ENCODE peak calls at places on chromosomes 5 and 9, in eight cellular contexts. C is stimulated activated CD8-positive, alpha-beta memory T cell treated with anti-CD3 and anti-CD28 coated beads, Interleukin-15, amount 100 ng/mL, for 1 hour; T is H9; I is NCI-H2029; O is KG1; Q is NCI-H1417; W is DMS 273 treated with DMSO at 0.1 percent for 48 hours; H is DMS153. Z is an unnamed sample.

GRCh38 chr5:78808380-78808779 is 159.8 kb upstream of the LHFPL2 start:
- DNase-seq in T (no peak), C (no peak), H (no peak), O (no peak), Q (no peak), I (no peak), W (no peak), Z (no peak)

GRCh38 chr9:27485158-27485557 is 38.9 kb upstream of the IFNK start:
- DNase-seq in C (no peak), H (no peak), O (no peak), W (no peak), Q (no peak), I (no peak), T (no peak), Z (no peak)

GRCh38 chr5:88889165-88890069 is 6.4 kb upstream of the MEF2C start:
- DNase-seq in T (peak; percentile 70), Q (no peak), W (no peak), O (peak; percentile 36), H (no peak), C (no peak), I (no peak), Z (peak; percentile 81)

GRCh38 chr5:38207343-38207742 is 51.0 kb upstream of the EGFLAM start:
- DNase-seq in O (no peak), H (no peak), T (peak; percentile 37), C (no peak), W (no peak), Q (no peak), I (no peak), Z (no peak)

GRCh38 chr5:133336969-133337410 is 275.4 kb downstream of the FSTL4 start:
- DNase-seq in I (no peak), W (no peak), T (no peak), Q (no peak), H (no peak), C (no peak), O (no peak), Z (no peak)

GRCh38 chr9:3181049-3181953 is 337.4 kb upstream of the PUM3 start:
- DNase-seq in Q (peak; percentile 81), T (peak; percentile 86), H (peak; percentile 84), O (no peak), W (peak; percentile 65), C (no peak), I (peak; percentile 26), Z (no peak)

GRCh38 chr9:131206495-131206894 is 69.8 kb downstream of the FAM78A start:
- DNase-seq in H (no peak), C (no peak), T (no peak), I (no peak), O (no peak), W (no peak), Q (no peak), Z (no peak)

GRCh38 chr9:129798973-129799372 is 4.0 kb upstream of the TOR1B start:
- DNase-seq in Q (no peak), I (no peak), T (no peak), H (no peak), C (no peak), O (no peak), W (no peak), Z (no peak)

GRCh38 chr5:148238395-148238794 is at the start of gene MARCOL:
- DNase-seq in I (no peak), H (no peak), O (no peak), T (no peak), W (no peak), C (no peak), Q (no peak), Z (no peak)

GRCh38 chr5:10332301-10332700 is 21.2 kb upstream of the MARCHF6 start:
- DNase-seq in H (no peak), W (no peak), C (no peak), Q (no peak), O (no peak), T (no peak), I (no peak), Z (no peak)

GRCh38 chr9:128696923-128697707 is 5.2 kb upstream of the PKN3 start:
- DNase-seq in T (peak; percentile 30), Q (no peak), C (no peak), O (no peak), H (no peak), W (no peak), I (no peak), Z (no peak)

GRCh38 chr5:13708432-13708831 is 236.1 kb downstream of the DNAH5 start:
- DNase-seq in H (no peak), T (no peak), C (no peak), I (no peak), Q (no peak), W (no peak), O (no peak), Z (no peak)

GRCh38 chr5:5886353-5886752 is 463.9 kb downstream of the ICE1 start:
- DNase-seq in H (no peak), O (no peak), T (no peak), Q (no peak), I (no peak), W (no peak), C (no peak), Z (no peak)

GRCh38 chr9:14313951-14314423 is at the start of gene NFIB:
- DNase-seq in I (no peak), Q (peak; percentile 31), C (no peak), T (peak; percentile 68), H (no peak), O (no peak), W (no peak), Z (no peak)

Z was measured in GDM1.